ENCODE peak calls at places on chromosomes 16 and 17, in ten cellular contexts. V, W, K, X, L, O, B, S, Z and E are unnamed samples.

GRCh38 chr16:67086829-67087228 is 22.9 kb upstream of the PHAF1 start:
- DNase-seq in V (no peak), W (no peak), K (no peak), X (no peak), L (no peak), O (no peak), B (no peak), S (no peak), Z (no peak), E (no peak)

GRCh38 chr17:76356803-76357456 is 3.2 kb upstream of the PRPSAP1 start:
- DNase-seq in V (no peak), W (no peak), K (no peak), X (peak), L (no peak), O (no peak), B (no peak), S (no peak), Z (no peak), E (no peak)

GRCh38 chr16:59905628-59906027 is 1171.5 kb upstream of the GOT2 start:
- DNase-seq in V (no peak), W (no peak), K (no peak), X (no peak), L (no peak), O (no peak), B (no peak), S (no peak), Z (no peak), E (no peak)

GRCh38 chr17:19460695-19461094 is 49.7 kb downstream of the RNF112 start:
- DNase-seq in V (no peak), W (no peak), K (peak), X (peak), L (no peak), O (peak), B (no peak), S (peak), Z (no peak), E (no peak)

GRCh38 chr16:55915116-55915827 is 40.1 kb upstream of the CES5A start:
- DNase-seq in V (no peak), W (no peak), K (no peak), X (no peak), L (no peak), O (no peak), B (no peak), S (no peak), Z (no peak), E (no peak)

GRCh38 chr16:9107025-9107970 is 15.9 kb downstream of the HAPSTR1 start:
- DNase-seq in V (no peak), W (no peak), K (no peak), X (no peak), L (no peak), O (no peak), B (no peak), S (no peak), Z (no peak), E (no peak)

GRCh38 chr17:1709403-1709891 is 730 bp downstream of the TLCD2 start:
- DNase-seq in V (no peak), W (no peak), K (no peak), X (peak), L (no peak), O (no peak), B (peak), S (peak), Z (no peak), E (no peak)

GRCh38 chr16:89319883-89320716 is 102.6 kb downstream of the ZNF778 start:
- DNase-seq in V (no peak), W (no peak), K (no peak), X (peak), L (no peak), O (no peak), B (no peak), S (no peak), Z (peak), E (no peak)

GRCh38 chr17:32341141-32341856 is 674 bp downstream of the C17orf75 start:
- DNase-seq in V (no peak), W (peak), K (peak), X (no peak), L (no peak), O (no peak), B (no peak), S (no peak), Z (no peak), E (no peak)

GRCh38 chr17:74305865-74306654 is 20.0 kb upstream of the KIF19 start:
- DNase-seq in V (no peak), W (no peak), K (no peak), X (no peak), L (no peak), O (no peak), B (no peak), S (peak), Z (no peak), E (no peak)